ENCODE peak calls at places on chromosomes 2 and 18, in four cellular contexts. I, F, R and V are unnamed samples.

GRCh38 chr2:233448220-233448559 is 93.9 kb downstream of the DGKD start:
- DNase-seq in F (no peak), I (no peak), R (no peak), V (peak)

GRCh38 chr18:12433829-12434540 is 26.3 kb downstream of the PRELID3A start:
- DNase-seq in I (no peak), R (no peak), F (no peak), V (no peak)

GRCh38 chr18:79511671-79512301 is 116.1 kb downstream of the NFATC1 start:
- DNase-seq in R (peak), F (no peak), I (no peak), V (no peak)

GRCh38 chr18:43870626-43871025 is 593.3 kb upstream of the SYT4 start:
- DNase-seq in R (no peak), I (no peak), F (no peak), V (no peak)

GRCh38 chr18:35513181-35513932 is 15.6 kb upstream of the INO80C start:
- DNase-seq in I (no peak), F (peak), R (peak), V (peak)

GRCh38 chr18:69162649-69163048 is 238.0 kb upstream of the DOK6 start:
- DNase-seq in F (no peak), R (no peak), I (no peak), V (no peak)

GRCh38 chr2:14634223-14634884 is 1.8 kb downstream of the LRATD1 start:
- DNase-seq in F (peak), R (peak), I (no peak), V (peak)

GRCh38 chr2:170930132-170931109 is 1.4 kb downstream of the GORASP2 start:
- DNase-seq in F (peak), I (peak), R (peak), V (peak)

GRCh38 chr2:173023718-173024117 is 51.9 kb upstream of the MAP3K20 start:
- DNase-seq in F (no peak), I (no peak), R (no peak), V (no peak)

GRCh38 chr2:105917216-105917615 is 172.5 kb downstream of the NCK2 start:
- DNase-seq in F (no peak), R (no peak), I (no peak), V (no peak)

GRCh38 chr2:200411831-200412230 is 98.0 kb downstream of the KCTD18 start:
- DNase-seq in F (no peak), R (no peak), I (no peak), V (peak)

GRCh38 chr2:91442246-91442905 is 2750.9 kb downstream of the RPIA start:
- DNase-seq in R (peak), F (peak), I (peak), V (no peak)

GRCh38 chr2:134512734-134513467 is 205.9 kb downstream of the TMEM163 start:
- DNase-seq in F (no peak), R (no peak), I (no peak), V (no peak)

GRCh38 chr2:10501521-10501961 is 53.4 kb upstream of the ODC1 start:
- DNase-seq in I (no peak), F (peak), R (no peak), V (no peak)

GRCh38 chr18:9965711-9966624 is 52.2 kb downstream of the VAPA start:
- DNase-seq in R (peak), I (no peak), F (no peak), V (no peak)

GRCh38 chr2:172195836-172196376 is 93.2 kb upstream of the DLX2 start:
- DNase-seq in R (no peak), I (no peak), F (peak), V (no peak)

GRCh38 chr2:211376410-211376809 is 820.0 kb downstream of the CPS1 start:
- DNase-seq in I (no peak), R (no peak), F (no peak), V (no peak)